ENCODE peak calls at places on chromosome 2, in four cellular contexts. Z is effector CD4-positive, alpha-beta T cell; F is ELR; S is progenitor cell of endocrine pancreas. W is an unnamed sample.

GRCh38 chr2:170813611-170814550 is 2.8 kb upstream of the GAD1 start:
- DNase-seq in Z (no peak), F (peak; percentile 48), S (peak; percentile 45), W (peak; percentile 77)

GRCh38 chr2:43225788-43226557 is 433 bp downstream of the ZFP36L2 start:
- DNase-seq in Z (peak; percentile 41), F (peak; percentile 68), S (peak; percentile 37), W (peak; percentile 90)

GRCh38 chr2:206083602-206084467 is 2.1 kb downstream of the INO80D start:
- DNase-seq in Z (no peak), F (peak; percentile 2), S (no peak), W (no peak)

GRCh38 chr2:2648094-2648493 is 317.0 kb upstream of the MYT1L start:
- DNase-seq in Z (no peak), F (no peak), S (no peak), W (no peak)

GRCh38 chr2:219386532-219387280 is 1.0 kb downstream of the DNPEP start:
- DNase-seq in Z (no peak), F (peak; percentile 19), S (no peak), W (no peak)

GRCh38 chr2:101190753-101191516 is 39.8 kb upstream of the TBC1D8 start:
- DNase-seq in Z (no peak), F (no peak), S (no peak), W (no peak)

GRCh38 chr2:127665267-127665893 is 9.9 kb downstream of the LIMS2 start:
- DNase-seq in Z (no peak), F (no peak), S (no peak), W (peak; percentile 35)

GRCh38 chr2:180907731-180908130 is 72.7 kb upstream of the UBE2E3 start:
- DNase-seq in Z (no peak), F (peak; percentile 91), S (no peak), W (no peak)

GRCh38 chr2:84880645-84881521 is at the start of gene TRABD2A:
- DNase-seq in Z (peak; percentile 41), F (peak; percentile 56), S (no peak), W (peak; percentile 80)

GRCh38 chr2:238591732-238592131 is 165.0 kb downstream of the ASB1 start:
- DNase-seq in Z (no peak), F (no peak), S (no peak), W (no peak)

GRCh38 chr2:171923206-171923605 is 945 bp downstream of the HAT1 start:
- DNase-seq in Z (no peak), F (peak; percentile 64), S (no peak), W (peak; percentile 63)

GRCh38 chr2:25312958-25313710 is 28.6 kb downstream of the DNMT3A start:
- DNase-seq in Z (no peak), F (no peak), S (no peak), W (no peak)

GRCh38 chr2:128632491-128632780 is 313.8 kb upstream of the HS6ST1 start:
- DNase-seq in Z (no peak), F (no peak), S (peak; percentile 2), W (peak; percentile 49)

GRCh38 chr2:25824718-25825117 is 53.6 kb downstream of the ASXL2 start:
- DNase-seq in Z (no peak), F (no peak), S (no peak), W (no peak)

GRCh38 chr2:152555048-152555447 is 162.2 kb downstream of the PRPF40A start:
- DNase-seq in Z (no peak), F (peak; percentile 43), S (no peak), W (no peak)

GRCh38 chr2:169768262-169768995 is 30.2 kb upstream of the SSB start:
- DNase-seq in Z (peak; percentile 2), F (no peak), S (no peak), W (peak; percentile 77)

GRCh38 chr2:85174943-85175342 is 41.8 kb downstream of the TCF7L1 start:
- DNase-seq in Z (no peak), F (no peak), S (no peak), W (no peak)

GRCh38 chr2:29808321-29808720 is 113.1 kb downstream of the ALK start:
- DNase-seq in Z (no peak), F (no peak), S (no peak), W (no peak)

GRCh38 chr2:159010963-159011362 is 42.5 kb downstream of the TANC1 start:
- DNase-seq in Z (no peak), F (peak; percentile 56), S (no peak), W (no peak)

GRCh38 chr2:129712586-129712985 is 266.9 kb upstream of the RAB6C start:
- DNase-seq in Z (no peak), F (no peak), S (no peak), W (no peak)

GRCh38 chr2:50712569-50712968 is 319.4 kb downstream of the NRXN1 start:
- DNase-seq in Z (no peak), F (no peak), S (no peak), W (no peak)

GRCh38 chr2:70988151-70988550 is 6.5 kb downstream of the TEX261 start:
- DNase-seq in Z (no peak), F (no peak), S (no peak), W (no peak)

GRCh38 chr2:189542145-189542882 is 38.3 kb downstream of the SLC40A1 start:
- DNase-seq in Z (no peak), F (no peak), S (no peak), W (no peak)

GRCh38 chr2:43519711-43520221 is 76.1 kb downstream of the THADA start:
- DNase-seq in Z (no peak), F (peak; percentile 80), S (no peak), W (no peak)